ENCODE peak calls at places on chromosomes 16 and 17, in six cellular contexts. One of them, this sample, is unnamed.

GRCh38 chr16:51267676-51268075 is 116.6 kb upstream of the SALL1 start:
- DNase-seq in AG09319: no peak
- DNase-seq in GM23248: no peak
- DNase-seq in right lobe of liver: no peak
- DNase-seq in NCI-H226: no peak
- DNase-seq in lower leg skin: no peak
- DNase-seq in this sample: no peak

GRCh38 chr17:29042679-29043538 is at the start of gene PIPOX:
- DNase-seq in AG09319: no peak
- DNase-seq in GM23248: no peak
- DNase-seq in right lobe of liver: peak; percentile 92
- DNase-seq in NCI-H226: peak; percentile 48
- DNase-seq in lower leg skin: no peak
- DNase-seq in this sample: no peak

GRCh38 chr17:74682442-74683190 is 30.1 kb downstream of the CD300LF start:
- DNase-seq in AG09319: no peak
- DNase-seq in GM23248: no peak
- DNase-seq in right lobe of liver: peak; percentile 8
- DNase-seq in NCI-H226: no peak
- DNase-seq in lower leg skin: no peak
- DNase-seq in this sample: no peak

GRCh38 chr17:28384281-28385036 is 13.0 kb downstream of the SARM1 start:
- DNase-seq in AG09319: no peak
- DNase-seq in GM23248: peak; percentile 67
- DNase-seq in right lobe of liver: peak; percentile 87
- DNase-seq in NCI-H226: peak; percentile 65
- DNase-seq in lower leg skin: peak; percentile 93
- DNase-seq in this sample: no peak

GRCh38 chr16:20683812-20684211 is 13.7 kb downstream of the ACSM1 start:
- DNase-seq in AG09319: no peak
- DNase-seq in GM23248: no peak
- DNase-seq in right lobe of liver: no peak
- DNase-seq in NCI-H226: no peak
- DNase-seq in lower leg skin: no peak
- DNase-seq in this sample: no peak

GRCh38 chr17:14203392-14203791 is 33.3 kb downstream of the CDRT15 start:
- DNase-seq in AG09319: no peak
- DNase-seq in GM23248: peak; percentile 26
- DNase-seq in right lobe of liver: no peak
- DNase-seq in NCI-H226: no peak
- DNase-seq in lower leg skin: no peak
- DNase-seq in this sample: no peak

GRCh38 chr17:39908789-39909352 is 9.6 kb downstream of the GSDMB start:
- DNase-seq in AG09319: no peak
- DNase-seq in GM23248: no peak
- DNase-seq in right lobe of liver: no peak
- DNase-seq in NCI-H226: no peak
- DNase-seq in lower leg skin: peak; percentile 73
- DNase-seq in this sample: no peak

GRCh38 chr17:83152745-83153611 is 73.6 kb downstream of the METRNL start:
- DNase-seq in AG09319: no peak
- DNase-seq in GM23248: no peak
- DNase-seq in right lobe of liver: no peak
- DNase-seq in NCI-H226: no peak
- DNase-seq in lower leg skin: peak; percentile 93
- DNase-seq in this sample: no peak

GRCh38 chr16:1425616-1426370 is 5.1 kb upstream of the PERCC1 start:
- DNase-seq in AG09319: no peak
- DNase-seq in GM23248: no peak
- DNase-seq in right lobe of liver: no peak
- DNase-seq in NCI-H226: no peak
- DNase-seq in lower leg skin: no peak
- DNase-seq in this sample: no peak

GRCh38 chr16:67458121-67458641 is 22.8 kb downstream of the ATP6V0D1 start:
- DNase-seq in AG09319: no peak
- DNase-seq in GM23248: peak; percentile 45
- DNase-seq in right lobe of liver: no peak
- DNase-seq in NCI-H226: no peak
- DNase-seq in lower leg skin: no peak
- DNase-seq in this sample: no peak

GRCh38 chr16:70635356-70636016 is 10.9 kb upstream of the IL34 start:
- DNase-seq in AG09319: peak; percentile 19
- DNase-seq in GM23248: peak; percentile 88
- DNase-seq in right lobe of liver: no peak
- DNase-seq in NCI-H226: peak; percentile 46
- DNase-seq in lower leg skin: no peak
- DNase-seq in this sample: peak; percentile 56

GRCh38 chr16:51056331-51056730 is 94.7 kb downstream of the SALL1 start:
- DNase-seq in AG09319: no peak
- DNase-seq in GM23248: peak; percentile 9
- DNase-seq in right lobe of liver: no peak
- DNase-seq in NCI-H226: no peak
- DNase-seq in lower leg skin: no peak
- DNase-seq in this sample: no peak

GRCh38 chr16:66656547-66656946 is 40.0 kb downstream of the CMTM4 start:
- DNase-seq in AG09319: no peak
- DNase-seq in GM23248: peak; percentile 60
- DNase-seq in right lobe of liver: no peak
- DNase-seq in NCI-H226: no peak
- DNase-seq in lower leg skin: no peak
- DNase-seq in this sample: no peak

GRCh38 chr17:50785942-50786570 is 18.7 kb upstream of the ANKRD40CL start:
- DNase-seq in AG09319: peak; percentile 40
- DNase-seq in GM23248: peak; percentile 73
- DNase-seq in right lobe of liver: peak; percentile 59
- DNase-seq in NCI-H226: no peak
- DNase-seq in lower leg skin: no peak
- DNase-seq in this sample: peak; percentile 11

GRCh38 chr17:32671891-32672290 is 185.1 kb downstream of the CDK5R1 start:
- DNase-seq in AG09319: no peak
- DNase-seq in GM23248: peak; percentile 19
- DNase-seq in right lobe of liver: peak; percentile 65
- DNase-seq in NCI-H226: no peak
- DNase-seq in lower leg skin: peak; percentile 92
- DNase-seq in this sample: no peak

GRCh38 chr17:18966831-18967624 is 15.1 kb downstream of the SLC5A10 start:
- DNase-seq in AG09319: peak; percentile 7
- DNase-seq in GM23248: peak; percentile 24
- DNase-seq in right lobe of liver: peak; percentile 69
- DNase-seq in NCI-H226: no peak
- DNase-seq in lower leg skin: no peak
- DNase-seq in this sample: no peak

GRCh38 chr16:69243479-69243878 is 56.5 kb downstream of the SNTB2 start:
- DNase-seq in AG09319: peak; percentile 60
- DNase-seq in GM23248: peak; percentile 57
- DNase-seq in right lobe of liver: no peak
- DNase-seq in NCI-H226: no peak
- DNase-seq in lower leg skin: no peak
- DNase-seq in this sample: no peak

GRCh38 chr17:10668771-10669170 is 11.7 kb upstream of the MYH3 start:
- DNase-seq in AG09319: no peak
- DNase-seq in GM23248: peak; percentile 35
- DNase-seq in right lobe of liver: no peak
- DNase-seq in NCI-H226: peak; percentile 85
- DNase-seq in lower leg skin: no peak
- DNase-seq in this sample: no peak

GRCh38 chr16:87761020-87761506 is 4.7 kb downstream of the KLHDC4 start:
- DNase-seq in AG09319: no peak
- DNase-seq in GM23248: no peak
- DNase-seq in right lobe of liver: no peak
- DNase-seq in NCI-H226: no peak
- DNase-seq in lower leg skin: no peak
- DNase-seq in this sample: no peak

GRCh38 chr16:976389-976931 is 5.1 kb upstream of the SOX8 start:
- DNase-seq in AG09319: no peak
- DNase-seq in GM23248: no peak
- DNase-seq in right lobe of liver: no peak
- DNase-seq in NCI-H226: no peak
- DNase-seq in lower leg skin: no peak
- DNase-seq in this sample: no peak

GRCh38 chr17:56540791-56541190 is 52.7 kb upstream of the NOG start:
- DNase-seq in AG09319: no peak
- DNase-seq in GM23248: no peak
- DNase-seq in right lobe of liver: no peak
- DNase-seq in NCI-H226: no peak
- DNase-seq in lower leg skin: no peak
- DNase-seq in this sample: no peak

GRCh38 chr16:10502766-10503165 is 77.6 kb downstream of the EMP2 start:
- DNase-seq in AG09319: no peak
- DNase-seq in GM23248: no peak
- DNase-seq in right lobe of liver: no peak
- DNase-seq in NCI-H226: no peak
- DNase-seq in lower leg skin: no peak
- DNase-seq in this sample: no peak

GRCh38 chr16:50591800-50592771 is 43.9 kb downstream of the NKD1 start:
- DNase-seq in AG09319: no peak
- DNase-seq in GM23248: no peak
- DNase-seq in right lobe of liver: peak; percentile 97
- DNase-seq in NCI-H226: no peak
- DNase-seq in lower leg skin: peak; percentile 90
- DNase-seq in this sample: no peak

GRCh38 chr16:10123141-10123540 is 59.1 kb downstream of the GRIN2A start:
- DNase-seq in AG09319: no peak
- DNase-seq in GM23248: no peak
- DNase-seq in right lobe of liver: no peak
- DNase-seq in NCI-H226: no peak
- DNase-seq in lower leg skin: peak; percentile 48
- DNase-seq in this sample: no peak

GRCh38 chr17:63843387-63844292 is 1.2 kb upstream of the SMARCD2 start:
- DNase-seq in AG09319: no peak
- DNase-seq in GM23248: peak; percentile 85
- DNase-seq in right lobe of liver: no peak
- DNase-seq in NCI-H226: peak; percentile 38
- DNase-seq in lower leg skin: no peak
- DNase-seq in this sample: no peak

GRCh38 chr16:67965668-67966548 is 2.5 kb downstream of the SLC12A4 start:
- DNase-seq in AG09319: no peak
- DNase-seq in GM23248: no peak
- DNase-seq in right lobe of liver: no peak
- DNase-seq in NCI-H226: no peak
- DNase-seq in lower leg skin: no peak
- DNase-seq in this sample: no peak

This sample was measured in amniotic stem cell.